ENCODE peak calls at places on chromosomes 13 and 19, in seven cellular contexts. H, O, L, Q, X, B and E are unnamed samples.

GRCh38 chr13:97295279-97296182 is 73.4 kb downstream of the MBNL2 start:
- DNase-seq in H (no peak), O (no peak), L (no peak), Q (peak), X (no peak), B (no peak), E (no peak)

GRCh38 chr13:76474356-76474755 is 411.8 kb downstream of the KCTD12 start:
- DNase-seq in H (no peak), O (no peak), L (no peak), Q (no peak), X (no peak), B (no peak), E (no peak)

GRCh38 chr13:67275351-67275989 is 45.3 kb upstream of the PCDH9 start:
- DNase-seq in H (no peak), O (no peak), L (no peak), Q (no peak), X (no peak), B (no peak), E (no peak)

GRCh38 chr13:107210216-107211010 is 642.5 kb upstream of the ARGLU1 start:
- DNase-seq in H (no peak), O (no peak), L (no peak), Q (no peak), X (no peak), B (no peak), E (no peak)

GRCh38 chr19:45769821-45770191 is 754 bp upstream of the SIX5 start:
- DNase-seq in H (peak), O (no peak), L (peak), Q (peak), X (peak), B (no peak), E (peak)

GRCh38 chr13:102580552-102581169 is 16.1 kb upstream of the TPP2 start:
- DNase-seq in H (no peak), O (no peak), L (peak), Q (peak), X (no peak), B (peak), E (peak)

GRCh38 chr13:114283581-114283980 is 2.2 kb downstream of the UPF3A start:
- DNase-seq in H (no peak), O (no peak), L (no peak), Q (no peak), X (no peak), B (peak), E (no peak)

GRCh38 chr19:44807652-44808462 is 1.0 kb upstream of the BCAM start:
- DNase-seq in H (peak), O (peak), L (peak), Q (peak), X (no peak), B (peak), E (no peak)

GRCh38 chr19:6890421-6890913 is 3.1 kb downstream of the ADGRE1 start:
- DNase-seq in H (no peak), O (no peak), L (no peak), Q (no peak), X (no peak), B (no peak), E (no peak)

GRCh38 chr19:8578642-8579265 is 1.5 kb upstream of the MYO1F start:
- DNase-seq in H (peak), O (peak), L (peak), Q (peak), X (peak), B (peak), E (peak)

GRCh38 chr19:48905664-48906063 is 5.6 kb downstream of the NUCB1 start:
- DNase-seq in H (no peak), O (no peak), L (no peak), Q (no peak), X (no peak), B (no peak), E (no peak)

GRCh38 chr13:99357149-99357596 is 50.0 kb upstream of the GPR183 start:
- DNase-seq in H (no peak), O (no peak), L (no peak), Q (no peak), X (no peak), B (no peak), E (no peak)

GRCh38 chr13:41681587-41681986 is 224.2 kb downstream of the RGCC start:
- DNase-seq in H (no peak), O (no peak), L (no peak), Q (no peak), X (no peak), B (no peak), E (no peak)

GRCh38 chr19:23851966-23852365 is 62.7 kb upstream of the ZNF726 start:
- DNase-seq in H (no peak), O (no peak), L (no peak), Q (no peak), X (no peak), B (no peak), E (no peak)

GRCh38 chr13:113495494-113496251 is 5.2 kb upstream of the DCUN1D2 start:
- DNase-seq in H (no peak), O (peak), L (no peak), Q (no peak), X (no peak), B (no peak), E (no peak)

GRCh38 chr19:1941146-1942077 is at the start of gene CSNK1G2:
- DNase-seq in H (no peak), O (no peak), L (no peak), Q (no peak), X (peak), B (no peak), E (peak)

GRCh38 chr13:50392977-50393376 is 377.7 kb downstream of the KCNRG start:
- DNase-seq in H (no peak), O (no peak), L (no peak), Q (no peak), X (no peak), B (no peak), E (no peak)

GRCh38 chr13:30394798-30395191 is 27.5 kb upstream of the UBE2L5 start:
- DNase-seq in H (no peak), O (no peak), L (no peak), Q (no peak), X (no peak), B (peak), E (no peak)

GRCh38 chr19:43779820-43780219 is 953 bp downstream of the KCNN4 start:
- DNase-seq in H (no peak), O (no peak), L (no peak), Q (peak), X (no peak), B (peak), E (no peak)

GRCh38 chr13:106865706-106866288 is 297.9 kb upstream of the ARGLU1 start:
- DNase-seq in H (no peak), O (no peak), L (no peak), Q (no peak), X (no peak), B (no peak), E (no peak)

GRCh38 chr19:38033658-38034150 is 126.7 kb downstream of the SIPA1L3 start:
- DNase-seq in H (no peak), O (no peak), L (no peak), Q (no peak), X (peak), B (no peak), E (no peak)

GRCh38 chr19:31313291-31314030 is 35.8 kb downstream of the TSHZ3 start:
- DNase-seq in H (no peak), O (no peak), L (no peak), Q (no peak), X (no peak), B (no peak), E (no peak)

GRCh38 chr19:31314156-31314555 is 35.1 kb downstream of the TSHZ3 start:
- DNase-seq in H (no peak), O (no peak), L (no peak), Q (no peak), X (no peak), B (no peak), E (no peak)

GRCh38 chr19:31316201-31316951 is 32.9 kb downstream of the TSHZ3 start:
- DNase-seq in H (peak), O (no peak), L (no peak), Q (no peak), X (no peak), B (peak), E (peak)

GRCh38 chr19:31315621-31316011 is 33.6 kb downstream of the TSHZ3 start:
- DNase-seq in H (no peak), O (no peak), L (no peak), Q (no peak), X (no peak), B (no peak), E (no peak)

DNA sequence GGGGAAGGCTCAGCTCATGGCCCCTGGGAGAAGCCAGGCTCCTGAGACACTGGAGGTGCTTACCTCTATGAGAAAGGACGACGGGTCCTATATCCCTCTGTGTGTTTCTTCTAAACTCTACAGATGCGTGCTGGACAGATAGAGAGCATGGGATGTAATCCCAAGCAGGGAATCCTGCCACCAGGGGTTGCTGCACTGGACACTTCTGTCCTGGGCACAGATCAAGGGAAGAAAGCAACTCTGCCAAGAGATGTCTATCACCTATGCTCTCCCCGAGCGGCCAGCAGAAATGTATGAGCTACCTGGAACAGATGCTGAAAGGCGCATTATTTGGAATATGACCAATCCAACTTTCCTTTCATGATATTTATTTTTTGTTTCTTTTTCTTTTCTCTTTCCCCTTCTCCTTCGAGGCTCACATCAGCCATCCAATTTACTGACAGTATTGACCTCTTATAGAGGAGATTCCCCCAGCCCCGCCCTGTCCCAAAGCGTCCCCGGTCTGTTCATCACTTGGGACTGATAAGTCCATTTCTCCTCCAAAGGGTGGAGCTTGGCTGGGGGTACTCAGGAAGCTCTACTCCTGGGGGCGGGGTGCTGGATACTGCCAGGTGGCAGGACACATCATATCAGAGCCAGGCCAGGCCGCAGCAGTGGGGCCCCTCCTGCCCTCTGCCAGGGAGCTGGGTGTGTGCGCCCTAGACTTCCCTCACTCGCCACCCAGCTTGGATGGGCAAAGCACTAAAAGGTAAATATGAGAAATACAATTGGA is 34.2 kb downstream of the TSHZ3 start:
- DNase-seq in H (no peak), O (no peak), L (no peak), Q (peak), X (no peak), B (no peak), E (no peak)
- TF ChIP-seq CTCF in H (no peak), O (no peak), L (peak), Q (no peak), X (no peak), B (no peak), E (no peak)

GRCh38 chr19:57813919-57814504 is 701 bp downstream of the ZNF552 start:
- DNase-seq in H (no peak), O (no peak), L (peak), Q (peak), X (no peak), B (peak), E (no peak)

GRCh38 chr19:57814505-57815246 is at the start of gene ZNF552:
- DNase-seq in H (peak), O (peak), L (peak), Q (peak), X (peak), B (peak), E (peak)

GRCh38 chr19:57817976-57818375 is 3.3 kb upstream of the ZNF552 start:
- DNase-seq in H (no peak), O (no peak), L (no peak), Q (no peak), X (no peak), B (no peak), E (no peak)

GRCh38 chr19:57816652-57817051 is 1.9 kb upstream of the ZNF552 start:
- DNase-seq in H (no peak), O (peak), L (no peak), Q (no peak), X (no peak), B (peak), E (no peak)

GRCh38 chr19:57815247-57816075 is 748 bp upstream of the ZNF552 start:
- DNase-seq in H (no peak), O (peak), L (no peak), Q (no peak), X (no peak), B (no peak), E (no peak)
- H3K4me3 ChIP-seq in H (peak), O (no peak), L (no peak), Q (peak), X (peak), B (no peak), E (no peak)

DNA sequence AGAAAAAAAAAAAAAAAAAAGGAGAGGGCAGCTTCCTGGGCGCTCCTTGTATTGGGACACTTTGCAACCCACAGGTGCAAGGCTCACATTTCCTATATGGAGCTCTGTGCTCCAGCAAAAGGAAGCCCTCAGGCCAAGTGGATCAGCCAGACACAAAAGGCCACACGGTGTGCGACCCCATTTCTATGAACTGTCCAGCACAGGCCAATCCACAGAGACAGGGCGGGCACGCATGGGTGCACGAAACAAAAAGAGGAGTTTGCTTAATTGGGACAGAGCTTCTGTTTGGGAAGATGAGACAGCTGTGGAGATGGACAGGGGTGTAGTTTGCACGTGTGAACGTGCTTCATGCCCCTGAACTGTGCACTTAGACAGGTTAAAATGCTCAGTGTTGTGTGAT is 31.6 kb upstream of the MATK start:
- DNase-seq in H (no peak), O (no peak), L (no peak), Q (no peak), X (no peak), B (no peak), E (no peak)
- TF ChIP-seq POLR2A in H (no peak), O (no peak), L (no peak), Q (no peak), X (no peak), B (no peak), E (no peak)

DNA sequence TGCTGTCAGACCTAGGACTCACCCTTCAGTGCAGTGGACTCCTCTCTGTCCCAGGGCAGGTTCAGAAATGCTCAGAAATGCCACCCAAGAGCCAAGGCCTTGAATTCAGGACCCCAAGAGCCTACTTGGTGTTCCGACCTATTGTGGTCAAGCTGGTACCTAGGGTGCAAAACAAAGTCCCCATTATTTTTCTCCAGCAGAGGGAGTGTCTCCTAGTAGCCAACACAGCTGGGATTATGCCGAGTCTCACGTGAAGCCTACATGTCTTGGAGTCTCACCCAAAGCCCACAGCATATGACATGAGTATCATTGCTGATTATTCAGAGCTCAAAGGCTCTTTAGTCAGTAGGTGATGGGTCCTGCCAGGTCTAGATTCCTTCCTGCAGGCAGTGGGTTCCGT is 671.1 kb upstream of the SPRY2 start:
- DNase-seq in H (no peak), O (no peak), L (no peak), Q (no peak), X (no peak), B (no peak), E (no peak)
- TF ChIP-seq CTCF in H (no peak), O (no peak), L (no peak), Q (no peak), X (no peak), B (no peak), E (no peak)

GRCh38 chr19:30335306-30335886 is 36.8 kb upstream of the ZNF536 start:
- DNase-seq in H (no peak), O (no peak), L (no peak), Q (no peak), X (no peak), B (no peak), E (no peak)

GRCh38 chr19:30336290-30336689 is 35.9 kb upstream of the ZNF536 start:
- DNase-seq in H (no peak), O (no peak), L (no peak), Q (no peak), X (no peak), B (no peak), E (peak)

GRCh38 chr19:30338878-30339623 is 33.1 kb upstream of the ZNF536 start:
- DNase-seq in H (peak), O (no peak), L (no peak), Q (no peak), X (no peak), B (no peak), E (no peak)

GRCh38 chr19:30339624-30340525 is 32.3 kb upstream of the ZNF536 start:
- DNase-seq in H (peak), O (no peak), L (no peak), Q (no peak), X (no peak), B (no peak), E (no peak)

GRCh38 chr19:30338066-30338465 is 34.1 kb upstream of the ZNF536 start:
- DNase-seq in H (no peak), O (no peak), L (no peak), Q (no peak), X (no peak), B (no peak), E (no peak)
- H3K4me3 ChIP-seq in H (no peak), O (no peak), L (no peak), Q (no peak), X (no peak), B (no peak), E (no peak)

GRCh38 chr19:18098891-18099622 is 1.5 kb downstream of the MAST3 start:
- DNase-seq in H (no peak), O (peak), L (no peak), Q (no peak), X (peak), B (no peak), E (no peak)

GRCh38 chr19:18093439-18094161 is 4.0 kb upstream of the MAST3 start:
- DNase-seq in H (no peak), O (peak), L (no peak), Q (peak), X (no peak), B (peak), E (no peak)

GRCh38 chr19:18097217-18097992 is at the start of gene MAST3:
- DNase-seq in H (peak), O (peak), L (peak), Q (peak), X (peak), B (peak), E (peak)

GRCh38 chr19:18097993-18098890 is 664 bp downstream of the MAST3 start:
- DNase-seq in H (no peak), O (no peak), L (no peak), Q (no peak), X (no peak), B (no peak), E (no peak)

DNA sequence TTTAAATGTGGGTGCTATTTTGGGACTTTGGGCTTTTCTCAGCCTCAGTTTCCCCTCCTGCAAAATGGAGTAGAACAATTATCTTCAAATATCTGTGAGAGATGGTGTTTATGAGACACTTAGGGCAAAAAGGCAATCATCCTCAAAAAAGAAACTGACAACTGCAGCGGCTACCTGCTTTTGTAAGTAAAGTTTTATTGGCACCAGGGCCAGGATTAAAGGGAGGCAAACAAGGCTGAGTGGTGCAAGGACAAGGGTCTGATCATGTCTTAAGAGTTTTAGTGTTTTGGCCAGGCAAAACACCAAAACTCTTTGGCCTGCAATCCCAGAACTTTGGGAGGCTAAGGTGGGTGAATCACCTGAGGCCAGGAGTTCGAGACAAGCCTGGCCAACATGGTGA is 1.3 kb upstream of the MAST3 start:
- DNase-seq in H (no peak), O (no peak), L (no peak), Q (no peak), X (no peak), B (no peak), E (no peak)
- TF ChIP-seq POLR2A in H (no peak), O (no peak), L (no peak), Q (no peak), X (no peak), B (no peak), E (no peak)

DNA sequence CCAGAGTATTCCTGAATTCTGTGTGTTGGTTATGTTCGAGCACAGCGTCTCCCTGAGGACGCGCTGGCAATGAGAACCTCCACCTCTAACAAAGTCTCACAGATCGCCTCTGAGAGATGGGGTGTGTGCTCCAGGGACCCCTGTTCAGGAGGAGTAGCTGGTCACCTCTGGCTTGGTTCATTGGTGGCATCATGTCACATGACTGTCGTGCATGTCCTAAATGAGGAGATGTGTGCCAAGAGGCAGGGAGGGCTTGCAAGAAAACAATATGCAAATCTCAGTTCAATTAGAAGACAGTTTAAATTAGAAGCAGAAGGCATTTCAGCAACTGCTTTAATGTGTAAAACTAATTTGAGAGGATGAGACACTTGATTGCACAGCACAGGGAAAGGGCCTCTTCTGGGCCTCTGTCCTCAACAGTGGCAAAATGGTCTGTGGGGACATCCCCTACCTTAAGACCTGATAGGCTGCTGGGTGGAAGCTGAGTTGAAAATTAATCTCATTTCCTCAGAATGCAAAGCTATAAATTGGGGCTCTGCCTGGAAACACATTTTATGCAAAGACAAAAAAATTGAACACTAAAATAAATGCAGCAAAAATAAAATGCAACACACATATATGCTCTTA is 54.6 kb downstream of the SPATA13 start:
- DNase-seq in H (no peak), O (no peak), L (no peak), Q (no peak), X (no peak), B (no peak), E (no peak)
- TF ChIP-seq CTCF in H (no peak), O (no peak), L (no peak), Q (no peak), X (no peak), B (no peak), E (no peak)

GRCh38 chr19:3478409-3479176 is 1.7 kb downstream of the SMIM24 start:
- DNase-seq in H (no peak), O (no peak), L (no peak), Q (no peak), X (no peak), B (peak), E (no peak)

GRCh38 chr19:3479819-3480215 is 508 bp downstream of the SMIM24 start:
- DNase-seq in H (no peak), O (no peak), L (no peak), Q (peak), X (no peak), B (no peak), E (no peak)

GRCh38 chr19:3481241-3482090 is 1.1 kb upstream of the SMIM24 start:
- DNase-seq in H (no peak), O (no peak), L (no peak), Q (no peak), X (no peak), B (no peak), E (no peak)

GRCh38 chr19:3479177-3479818 is 1.0 kb downstream of the SMIM24 start:
- DNase-seq in H (no peak), O (no peak), L (no peak), Q (peak), X (peak), B (peak), E (no peak)

GRCh38 chr19:3480383-3481091 is at the start of gene SMIM24:
- DNase-seq in H (no peak), O (peak), L (no peak), Q (no peak), X (no peak), B (no peak), E (no peak)
- H3K4me3 ChIP-seq in H (no peak), O (no peak), L (no peak), Q (no peak), X (peak), B (no peak), E (no peak)